ENCODE peak calls at places on chromosomes 3 and 15, in five cellular contexts. B is K562, J is IMR-90, Q is SK-N-SH, H is GM12878. X is an unnamed sample.

GRCh38 chr3:196867507-196868296 is at the start of gene SENP5:
- DNase-seq in Q (peak; percentile 97), J (peak; percentile 86), B (peak; percentile 93), H (peak; percentile 43), X (peak; percentile 75)

GRCh38 chr3:134378384-134378783 is 4.1 kb upstream of the AMOTL2 start:
- DNase-seq in J (no peak), H (no peak), Q (peak; percentile 64), B (peak; percentile 60), X (peak; percentile 50)

GRCh38 chr15:33354411-33354810 is 43.6 kb downstream of the RYR3 start:
- DNase-seq in J (no peak), H (no peak), B (no peak), Q (no peak), X (no peak)

GRCh38 chr3:132787616-132788015 is 65.4 kb upstream of the NPHP3 start:
- DNase-seq in B (no peak), Q (no peak), J (no peak), H (no peak), X (no peak)

GRCh38 chr3:126996905-126997304 is 14.0 kb downstream of the PLXNA1 start:
- DNase-seq in Q (no peak), H (no peak), B (no peak), J (peak; percentile 15), X (no peak)

GRCh38 chr15:52427804-52428203 is 100.9 kb downstream of the MYO5A start:
- DNase-seq in Q (peak; percentile 17), J (peak; percentile 86), H (no peak), B (peak; percentile 8), X (no peak)

GRCh38 chr3:165336786-165337185 is 140.6 kb upstream of the SLITRK3 start:
- DNase-seq in B (no peak), H (no peak), Q (no peak), J (no peak), X (no peak)

GRCh38 chr3:39065197-39065596 is 13.4 kb downstream of the WDR48 start:
- DNase-seq in H (no peak), B (peak; percentile 71), Q (peak; percentile 41), J (peak; percentile 60), X (peak; percentile 29)

GRCh38 chr15:63263519-63263918 is 13.9 kb upstream of the APH1B start:
- DNase-seq in Q (no peak), H (no peak), J (no peak), B (no peak), X (peak; percentile 45)

GRCh38 chr15:95668201-95668600 is 662.3 kb upstream of the NR2F2 start:
- DNase-seq in H (no peak), Q (no peak), B (no peak), J (no peak), X (no peak)

GRCh38 chr3:183472155-183472554 is 43.7 kb upstream of the MCF2L2 start:
- DNase-seq in B (no peak), H (no peak), J (no peak), Q (no peak), X (no peak)

GRCh38 chr3:31476209-31476608 is 56.5 kb upstream of the STT3B start:
- DNase-seq in B (no peak), H (no peak), Q (no peak), J (no peak), X (no peak)

GRCh38 chr15:65869954-65870871 is 922 bp downstream of the RAB11A start:
- DNase-seq in J (peak; percentile 31), B (peak; percentile 29), H (no peak), Q (peak; percentile 59), X (peak; percentile 50)

GRCh38 chr3:129058441-129059194 is 2.0 kb upstream of the GP9 start:
- DNase-seq in B (no peak), H (peak; percentile 48), J (no peak), Q (no peak), X (no peak)

GRCh38 chr15:67003586-67003985 is 61.8 kb upstream of the SMAD3 start:
- DNase-seq in Q (no peak), B (no peak), J (peak; percentile 53), H (no peak), X (no peak)

GRCh38 chr3:198113219-198114053 is 153.4 kb downstream of the LMLN start:
- DNase-seq in B (no peak), H (no peak), Q (peak; percentile 58), J (no peak), X (no peak)

GRCh38 chr15:72339777-72340177 is 19.8 kb upstream of the CELF6 start:
- DNase-seq in Q (peak; percentile 62), B (peak; percentile 22), H (no peak), J (peak; percentile 91), X (peak; percentile 47)

GRCh38 chr15:85142324-85142723 is 160.7 kb downstream of the PDE8A start:
- DNase-seq in J (peak; percentile 75), H (no peak), Q (no peak), B (no peak), X (no peak)

GRCh38 chr15:70613259-70613658 is 150.1 kb downstream of the UACA start:
- DNase-seq in H (no peak), B (no peak), Q (no peak), J (no peak), X (no peak)

GRCh38 chr15:37793851-37794250 is 140.6 kb upstream of the TMCO5A start:
- DNase-seq in H (no peak), J (no peak), Q (peak; percentile 60), B (no peak), X (no peak)

GRCh38 chr3:127088511-127089430 is 104.2 kb upstream of the PRR23E start:
- DNase-seq in B (no peak), Q (peak; percentile 67), H (no peak), J (no peak), X (no peak)

GRCh38 chr3:128495435-128495970 is 2.5 kb upstream of the GATA2 start:
- DNase-seq in J (no peak), B (no peak), Q (peak; percentile 66), H (no peak), X (no peak)

GRCh38 chr3:55159016-55159415 is 231.2 kb upstream of the LRTM1 start:
- DNase-seq in B (no peak), J (no peak), Q (no peak), H (no peak), X (no peak)

GRCh38 chr3:109532257-109533216 is 195.2 kb upstream of the DPPA4 start:
- DNase-seq in Q (peak; percentile 27), J (peak; percentile 83), B (no peak), H (no peak), X (peak; percentile 35)

GRCh38 chr3:127678611-127679533 is 6.1 kb downstream of the ABTB1 start:
- DNase-seq in H (no peak), Q (no peak), B (no peak), J (no peak), X (no peak)

GRCh38 chr15:28019594-28020320 is 79.4 kb downstream of the OCA2 start:
- DNase-seq in Q (peak; percentile 54), H (no peak), J (no peak), B (peak; percentile 45), X (no peak)

GRCh38 chr15:28020644-28021043 is 78.5 kb downstream of the OCA2 start:
- DNase-seq in B (no peak), H (no peak), J (no peak), Q (no peak), X (no peak)

GRCh38 chr15:28017423-28017924 is 81.6 kb downstream of the OCA2 start:
- DNase-seq in Q (peak; percentile 52), B (no peak), J (no peak), H (no peak), X (peak; percentile 73)

GRCh38 chr15:28015855-28016254 is 83.3 kb downstream of the OCA2 start:
- DNase-seq in J (no peak), B (no peak), H (no peak), Q (no peak), X (no peak)

GRCh38 chr15:28018291-28019044 is 80.6 kb downstream of the OCA2 start:
- DNase-seq in H (no peak), J (no peak), B (no peak), Q (no peak), X (no peak)
- TF ChIP-seq MXI1 in H (no peak), J (no peak), B (no peak), Q (no peak), X (no peak)

DNA sequence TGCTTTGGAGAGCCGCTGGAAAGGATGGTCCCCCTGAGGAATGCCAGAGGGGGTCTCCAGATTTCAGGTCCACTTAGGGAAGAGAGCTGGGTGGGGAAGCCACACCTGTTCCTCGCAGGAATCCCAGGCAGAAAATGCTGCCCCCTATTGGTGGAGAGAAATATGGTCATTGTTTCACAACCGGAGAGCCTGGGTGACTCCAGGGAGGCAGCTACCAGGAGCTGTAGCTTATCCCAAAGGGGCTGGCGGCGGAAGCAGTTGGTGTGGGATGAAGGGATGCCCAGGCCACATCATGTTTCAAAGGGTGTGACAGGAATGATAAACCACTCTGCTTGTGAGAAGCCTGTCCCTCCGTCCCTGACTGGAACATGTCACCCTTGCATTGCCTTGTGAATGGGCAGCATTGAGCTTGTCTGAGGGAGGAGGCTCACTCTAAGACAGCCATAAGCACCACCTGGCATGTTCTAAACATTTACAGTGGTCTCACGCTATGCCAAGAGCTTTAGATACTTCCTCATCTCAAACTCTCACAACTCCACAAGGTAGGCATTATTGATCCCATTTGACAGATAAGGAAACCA is 34.5 kb downstream of the POMGNT2 start:
- DNase-seq in H (no peak), J (no peak), B (peak; percentile 66), Q (peak; percentile 28), X (peak; percentile 23)
- TF ChIP-seq MXI1 in H (no peak), J (no peak), B (no peak), Q (no peak), X (no peak)

GRCh38 chr15:41020829-41021228 is 67.6 kb downstream of the CHAC1 start:
- DNase-seq in J (no peak), Q (no peak), H (no peak), B (no peak), X (peak; percentile 72)
- TF ChIP-seq MXI1 in J (no peak), Q (no peak), H (no peak), B (no peak), X (no peak)

GRCh38 chr3:48991851-48992545 is 2.0 kb downstream of the P4HTM start:
- DNase-seq in J (no peak), H (no peak), Q (no peak), B (no peak), X (no peak)

GRCh38 chr3:48989796-48990635 is at the start of gene P4HTM:
- DNase-seq in H (peak; percentile 35), Q (no peak), J (peak; percentile 93), B (peak; percentile 78), X (no peak)

GRCh38 chr3:48993834-48994233 is 3.8 kb downstream of the P4HTM start:
- DNase-seq in Q (no peak), B (no peak), J (no peak), H (no peak), X (no peak)

GRCh38 chr3:48989126-48989795 is 780 bp upstream of the P4HTM start:
- DNase-seq in H (no peak), J (peak; percentile 4), B (no peak), Q (no peak), X (no peak)

DNA sequence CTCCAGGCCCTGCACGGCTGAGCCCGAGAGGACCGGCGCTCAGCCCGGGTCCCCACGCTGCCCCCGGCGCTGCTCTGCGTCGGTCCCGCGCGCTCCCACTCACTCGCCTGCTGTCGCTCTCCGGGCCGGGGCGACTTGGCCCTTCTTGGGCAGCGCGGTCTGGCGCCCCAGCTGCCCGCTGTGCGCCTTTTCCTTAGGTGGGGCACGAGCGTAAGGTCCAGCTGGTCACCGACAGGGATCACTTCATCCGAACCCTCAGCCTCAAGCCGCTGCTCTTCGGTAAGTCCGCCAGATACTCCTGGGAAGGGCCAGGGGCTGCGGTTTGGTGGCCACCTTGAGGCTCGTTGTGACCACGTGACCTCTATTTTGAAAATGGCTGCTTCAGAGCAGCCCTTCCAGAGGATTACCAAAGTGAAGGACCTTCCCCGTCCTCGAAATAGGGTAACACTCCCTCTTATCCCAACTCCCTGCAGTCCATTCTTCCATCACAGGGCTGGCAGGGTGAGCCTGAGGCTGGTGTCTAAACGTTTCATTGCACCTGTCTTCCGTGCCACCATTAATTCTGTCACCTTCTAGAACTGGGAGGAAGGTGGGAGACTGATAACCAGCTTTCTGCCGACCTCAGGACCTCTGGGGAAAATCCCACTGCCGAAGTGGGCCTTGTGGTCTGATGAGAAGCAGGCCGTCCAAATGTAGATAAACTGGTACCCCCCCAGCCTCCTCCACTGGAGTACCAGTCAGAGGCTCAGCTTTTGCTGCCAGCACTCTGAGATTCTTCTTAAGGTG is 788 bp downstream of the P4HTM start:
- DNase-seq in B (no peak), J (no peak), H (no peak), Q (no peak), X (no peak)
- TF ChIP-seq MXI1 in B (no peak), J (no peak), H (no peak), Q (no peak), X (no peak)